ENCODE peak calls at places on chromosome 1, in seven cellular contexts. J, K, Q, O, E, S and B are unnamed samples.

GRCh38 chr1:151372411-151372934 is at the start of gene SELENBP1:
- DNase-seq in E (peak; percentile 80), O (peak; percentile 80), S (peak; percentile 94), J (peak; percentile 90), Q (no peak), K (peak; percentile 96), B (no peak)

GRCh38 chr1:3455630-3456448 is 1.4 kb downstream of the ARHGEF16 start:
- DNase-seq in Q (no peak), S (no peak), E (no peak), J (no peak), K (no peak), O (no peak), B (no peak)

GRCh38 chr1:157147906-157148717 is 9.9 kb upstream of the ETV3 start:
- DNase-seq in O (no peak), K (no peak), E (no peak), S (no peak), Q (no peak), J (no peak), B (no peak)

GRCh38 chr1:48099011-48099550 is 101.9 kb upstream of the TRABD2B start:
- DNase-seq in E (no peak), J (no peak), K (no peak), O (no peak), S (no peak), Q (no peak), B (no peak)

GRCh38 chr1:4059270-4059669 is 159.2 kb upstream of the C1orf174 start:
- DNase-seq in S (no peak), Q (no peak), O (no peak), E (no peak), K (no peak), J (no peak), B (no peak)

GRCh38 chr1:62237950-62238374 is 43.3 kb downstream of the L1TD1 start:
- DNase-seq in S (no peak), O (peak; percentile 30), K (no peak), E (no peak), Q (no peak), J (no peak), B (no peak)

GRCh38 chr1:247211339-247211738 is 39.5 kb upstream of the ZNF124 start:
- DNase-seq in Q (no peak), E (no peak), S (no peak), J (no peak), K (no peak), O (no peak), B (no peak)

GRCh38 chr1:157193702-157194391 is 55.7 kb upstream of the ETV3 start:
- DNase-seq in Q (peak; percentile 57), E (no peak), K (no peak), O (peak; percentile 81), S (peak; percentile 75), J (no peak), B (peak; percentile 37)

GRCh38 chr1:118881751-118882150 is 106.4 kb downstream of the TBX15 start:
- DNase-seq in Q (no peak), E (no peak), O (no peak), J (no peak), S (no peak), K (no peak), B (no peak)

GRCh38 chr1:245079021-245079609 is 75.7 kb upstream of the KIF26B start:
- DNase-seq in K (no peak), E (no peak), J (no peak), Q (peak; percentile 57), O (no peak), S (no peak), B (no peak)

GRCh38 chr1:67673468-67674201 is 11.4 kb upstream of the GADD45A start:
- DNase-seq in J (no peak), K (no peak), S (no peak), Q (no peak), O (no peak), E (no peak), B (no peak)

GRCh38 chr1:181091322-181092040 is 3.0 kb downstream of the IER5 start:
- DNase-seq in Q (no peak), S (no peak), O (no peak), K (no peak), E (no peak), J (no peak), B (no peak)

GRCh38 chr1:238674331-238674730 is 712.0 kb upstream of the CHRM3 start:
- DNase-seq in Q (no peak), J (no peak), E (no peak), K (no peak), S (no peak), O (no peak), B (no peak)

GRCh38 chr1:93607814-93608187 is 73.8 kb downstream of the BCAR3 start:
- DNase-seq in E (no peak), J (no peak), Q (no peak), K (no peak), O (no peak), S (no peak), B (no peak)

GRCh38 chr1:41020654-41021053 is 871 bp downstream of the SLFNL1 start:
- DNase-seq in O (no peak), E (no peak), J (no peak), K (no peak), S (peak; percentile 24), Q (no peak), B (no peak)

GRCh38 chr1:234715252-234715945 is 105.4 kb upstream of the IRF2BP2 start:
- DNase-seq in K (peak; percentile 54), E (no peak), S (peak; percentile 56), Q (no peak), J (no peak), O (no peak), B (no peak)

GRCh38 chr1:54547601-54548388 is at the start of gene ACOT11:
- DNase-seq in Q (no peak), K (peak; percentile 98), J (no peak), E (peak; percentile 78), O (peak; percentile 80), S (peak; percentile 70), B (peak; percentile 85)

GRCh38 chr1:44368471-44369151 is 13.6 kb upstream of the ERI3 start:
- DNase-seq in E (no peak), K (no peak), S (no peak), Q (no peak), O (no peak), J (no peak), B (no peak)
- TF ChIP-seq POLR2A in E (no peak), K (no peak), S (no peak), Q (no peak), O (no peak), J (no peak), B (no peak)

GRCh38 chr1:155650231-155650757 is 38.3 kb downstream of the YY1AP1 start:
- DNase-seq in Q (no peak), S (no peak), J (no peak), K (no peak), O (no peak), E (no peak), B (no peak)

GRCh38 chr1:155648207-155649147 is 38.5 kb downstream of the MSTO1 start:
- DNase-seq in Q (peak; percentile 60), K (no peak), E (no peak), S (no peak), J (no peak), O (no peak), B (no peak)

GRCh38 chr1:155652951-155653350 is 35.6 kb downstream of the YY1AP1 start:
- DNase-seq in O (no peak), S (no peak), K (no peak), Q (no peak), J (no peak), E (no peak), B (no peak)

GRCh38 chr1:155649689-155650088 is 38.9 kb downstream of the YY1AP1 start:
- DNase-seq in J (no peak), K (no peak), Q (no peak), O (no peak), E (no peak), S (no peak), B (no peak)

DNA sequence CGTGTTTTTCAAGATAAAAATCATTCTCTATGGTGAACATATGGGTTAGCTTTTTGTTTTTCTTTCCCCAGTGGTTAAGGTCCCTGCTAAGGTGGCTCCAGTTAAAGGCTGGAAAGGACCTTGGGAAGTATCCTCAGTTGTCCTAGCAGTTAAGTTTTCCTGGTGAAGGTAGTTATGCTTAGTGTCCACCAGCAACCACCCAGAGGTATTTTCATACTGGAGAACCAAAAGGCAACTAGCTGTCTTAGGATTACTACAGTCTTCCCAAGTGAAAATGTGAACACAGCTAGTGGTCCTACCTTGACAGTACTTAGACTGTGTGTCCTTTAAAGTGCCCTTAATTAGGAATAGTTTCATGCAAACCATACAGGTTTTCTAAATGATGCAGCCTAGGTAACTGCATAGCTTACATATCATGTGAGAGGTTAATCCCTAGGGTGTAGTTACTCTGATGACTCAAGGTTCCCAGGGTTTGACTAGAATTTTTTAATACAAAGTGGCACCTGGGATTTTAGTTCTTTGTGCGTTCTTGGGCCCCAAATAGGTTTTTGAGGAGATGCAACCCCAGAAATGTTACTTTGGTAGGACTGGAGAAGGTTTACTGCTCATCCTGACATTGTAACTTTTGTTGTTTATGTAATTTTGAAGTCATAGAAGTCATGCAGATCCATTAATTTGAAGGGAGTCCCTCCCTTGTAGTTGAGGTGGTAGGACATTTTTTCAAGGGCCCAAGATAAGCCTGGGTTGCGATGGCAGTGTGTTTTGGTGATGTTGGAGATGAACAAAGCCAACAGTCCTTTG is 36.5 kb downstream of the YY1AP1 start:
- DNase-seq in O (no peak), S (no peak), K (no peak), E (no peak), Q (no peak), J (no peak), B (no peak)
- TF ChIP-seq CTCF in O (no peak), S (no peak), K (no peak), E (no peak), Q (no peak), J (no peak), B (no peak)

GRCh38 chr1:30763654-30764248 is 6.2 kb upstream of the LAPTM5 start:
- DNase-seq in O (no peak), J (no peak), Q (no peak), E (no peak), K (peak; percentile 91), S (no peak), B (no peak)
- TF ChIP-seq POLR2AphosphoS5 in O (no peak), J (no peak), Q (no peak), E (no peak), K (no peak), S (no peak), B (peak; percentile 17)

DNA sequence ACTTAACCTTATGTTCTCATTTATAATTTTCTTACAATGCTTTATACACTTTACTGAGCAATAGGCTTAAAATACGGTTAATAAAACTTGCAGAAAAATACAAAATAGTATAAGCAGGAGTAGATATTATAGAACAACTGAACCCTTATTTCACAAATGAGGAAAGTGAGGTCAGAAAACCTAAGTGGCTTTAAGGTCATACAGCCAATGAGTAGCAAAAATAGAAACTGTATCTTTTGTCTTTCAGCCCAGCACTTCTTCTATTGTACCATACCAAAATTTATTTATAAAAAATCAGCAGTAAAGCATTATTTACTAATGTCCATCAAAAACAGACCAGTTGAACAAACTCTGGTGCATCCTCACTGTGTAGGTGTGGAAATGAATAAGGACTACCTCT is 11.6 kb downstream of the FBXO42 start:
- DNase-seq in O (no peak), E (no peak), S (no peak), Q (no peak), K (no peak), J (no peak), B (no peak)
- TF ChIP-seq POLR2A in O (no peak), E (no peak), S (no peak), Q (no peak), K (no peak), J (no peak), B (no peak)

GRCh38 chr1:227317541-227318002 is 720 bp downstream of the CDC42BPA start:
- DNase-seq in E (peak; percentile 69), J (no peak), S (peak; percentile 39), Q (no peak), K (peak; percentile 66), O (no peak), B (no peak)
- TF ChIP-seq CTCF in E (no peak), J (peak; percentile 41), S (peak; percentile 65), Q (no peak), K (peak; percentile 27), O (peak; percentile 26), B (peak; percentile 25)